ENCODE peak calls at places on chromosome 9, in five cellular contexts. One of them, this sample, is unnamed.

GRCh38 chr9:126857261-126857960 is 3.0 kb upstream of the ZBTB34 start:
- DNase-seq in bronchial epithelial cell: no peak
- DNase-seq in choroid plexus epithelial cell: no peak
- DNase-seq in effector CD4-positive, alpha-beta T cell: no peak
- DNase-seq in uterus: no peak
- DNase-seq in this sample: peak; percentile 42

GRCh38 chr9:107734231-107735014 is 244.9 kb upstream of the KLF4 start:
- DNase-seq in bronchial epithelial cell: peak; percentile 76
- DNase-seq in choroid plexus epithelial cell: peak; percentile 96
- DNase-seq in effector CD4-positive, alpha-beta T cell: no peak
- DNase-seq in uterus: peak; percentile 50
- DNase-seq in this sample: no peak

GRCh38 chr9:28946648-28947047 is 1373.4 kb upstream of the C9orf72 start:
- DNase-seq in bronchial epithelial cell: peak; percentile 37
- DNase-seq in choroid plexus epithelial cell: no peak
- DNase-seq in effector CD4-positive, alpha-beta T cell: no peak
- DNase-seq in uterus: no peak
- DNase-seq in this sample: no peak

GRCh38 chr9:131923766-131924165 is 155.9 kb downstream of the MED27 start:
- DNase-seq in bronchial epithelial cell: no peak
- DNase-seq in choroid plexus epithelial cell: no peak
- DNase-seq in effector CD4-positive, alpha-beta T cell: no peak
- DNase-seq in uterus: no peak
- DNase-seq in this sample: no peak

GRCh38 chr9:21114311-21114710 is 27.3 kb downstream of the IFNW1 start:
- DNase-seq in bronchial epithelial cell: no peak
- DNase-seq in choroid plexus epithelial cell: no peak
- DNase-seq in effector CD4-positive, alpha-beta T cell: no peak
- DNase-seq in uterus: no peak
- DNase-seq in this sample: no peak

GRCh38 chr9:132283165-132283564 is 71.6 kb downstream of the SETX start:
- DNase-seq in bronchial epithelial cell: no peak
- DNase-seq in choroid plexus epithelial cell: no peak
- DNase-seq in effector CD4-positive, alpha-beta T cell: no peak
- DNase-seq in uterus: no peak
- DNase-seq in this sample: no peak

GRCh38 chr9:13378171-13378570 is 98.7 kb upstream of the MPDZ start:
- DNase-seq in bronchial epithelial cell: no peak
- DNase-seq in choroid plexus epithelial cell: peak; percentile 8
- DNase-seq in effector CD4-positive, alpha-beta T cell: no peak
- DNase-seq in uterus: no peak
- DNase-seq in this sample: no peak

GRCh38 chr9:93713716-93714115 is 137.3 kb downstream of the PHF2 start:
- DNase-seq in bronchial epithelial cell: peak; percentile 41
- DNase-seq in choroid plexus epithelial cell: peak; percentile 11
- DNase-seq in effector CD4-positive, alpha-beta T cell: no peak
- DNase-seq in uterus: no peak
- DNase-seq in this sample: no peak

GRCh38 chr9:6852243-6852963 is 94.6 kb downstream of the KDM4C start:
- DNase-seq in bronchial epithelial cell: peak; percentile 51
- DNase-seq in choroid plexus epithelial cell: peak; percentile 45
- DNase-seq in effector CD4-positive, alpha-beta T cell: no peak
- DNase-seq in uterus: no peak
- DNase-seq in this sample: no peak

GRCh38 chr9:686381-686813 is 155.1 kb upstream of the DMRT1 start:
- DNase-seq in bronchial epithelial cell: peak; percentile 96
- DNase-seq in choroid plexus epithelial cell: no peak
- DNase-seq in effector CD4-positive, alpha-beta T cell: no peak
- DNase-seq in uterus: peak; percentile 56
- DNase-seq in this sample: no peak

GRCh38 chr9:78601957-78602565 is 305.1 kb downstream of the PSAT1 start:
- DNase-seq in bronchial epithelial cell: peak; percentile 90
- DNase-seq in choroid plexus epithelial cell: peak; percentile 73
- DNase-seq in effector CD4-positive, alpha-beta T cell: no peak
- DNase-seq in uterus: no peak
- DNase-seq in this sample: no peak

GRCh38 chr9:82281066-82281465 is 292.5 kb downstream of the SPATA31D1 start:
- DNase-seq in bronchial epithelial cell: no peak
- DNase-seq in choroid plexus epithelial cell: no peak
- DNase-seq in effector CD4-positive, alpha-beta T cell: no peak
- DNase-seq in uterus: no peak
- DNase-seq in this sample: no peak

GRCh38 chr9:36716496-36716895 is 143.8 kb downstream of the MELK start:
- DNase-seq in bronchial epithelial cell: no peak
- DNase-seq in choroid plexus epithelial cell: peak; percentile 43
- DNase-seq in effector CD4-positive, alpha-beta T cell: no peak
- DNase-seq in uterus: no peak
- DNase-seq in this sample: no peak

GRCh38 chr9:3431890-3432289 is 93.9 kb downstream of the RFX3 start:
- DNase-seq in bronchial epithelial cell: no peak
- DNase-seq in choroid plexus epithelial cell: no peak
- DNase-seq in effector CD4-positive, alpha-beta T cell: no peak
- DNase-seq in uterus: no peak
- DNase-seq in this sample: no peak

GRCh38 chr9:38226491-38226951 is 157.5 kb upstream of the SHB start:
- DNase-seq in bronchial epithelial cell: no peak
- DNase-seq in choroid plexus epithelial cell: peak; percentile 54
- DNase-seq in effector CD4-positive, alpha-beta T cell: no peak
- DNase-seq in uterus: no peak
- DNase-seq in this sample: peak; percentile 64

GRCh38 chr9:86079421-86080111 is 19.8 kb downstream of the GOLM1 start:
- DNase-seq in bronchial epithelial cell: peak; percentile 77
- DNase-seq in choroid plexus epithelial cell: no peak
- DNase-seq in effector CD4-positive, alpha-beta T cell: no peak
- DNase-seq in uterus: peak; percentile 50
- DNase-seq in this sample: no peak

GRCh38 chr9:9901624-9902023 is 711.2 kb downstream of the PTPRD start:
- DNase-seq in bronchial epithelial cell: no peak
- DNase-seq in choroid plexus epithelial cell: no peak
- DNase-seq in effector CD4-positive, alpha-beta T cell: no peak
- DNase-seq in uterus: no peak
- DNase-seq in this sample: no peak

GRCh38 chr9:15250013-15250412 is 57.0 kb downstream of the TTC39B start:
- DNase-seq in bronchial epithelial cell: no peak
- DNase-seq in choroid plexus epithelial cell: no peak
- DNase-seq in effector CD4-positive, alpha-beta T cell: no peak
- DNase-seq in uterus: no peak
- DNase-seq in this sample: no peak

GRCh38 chr9:4137755-4138154 is 162.1 kb downstream of the GLIS3 start:
- DNase-seq in bronchial epithelial cell: peak; percentile 91
- DNase-seq in choroid plexus epithelial cell: peak; percentile 70
- DNase-seq in effector CD4-positive, alpha-beta T cell: no peak
- DNase-seq in uterus: no peak
- DNase-seq in this sample: no peak

GRCh38 chr9:81292056-81292805 is 397.1 kb downstream of the TLE1 start:
- DNase-seq in bronchial epithelial cell: no peak
- DNase-seq in choroid plexus epithelial cell: no peak
- DNase-seq in effector CD4-positive, alpha-beta T cell: no peak
- DNase-seq in uterus: no peak
- DNase-seq in this sample: no peak

GRCh38 chr9:120579139-120579749 is 723 bp downstream of the CDK5RAP2 start:
- DNase-seq in bronchial epithelial cell: peak; percentile 22
- DNase-seq in choroid plexus epithelial cell: peak; percentile 13
- DNase-seq in effector CD4-positive, alpha-beta T cell: no peak
- DNase-seq in uterus: no peak
- DNase-seq in this sample: no peak

GRCh38 chr9:91978739-91979414 is 28.8 kb upstream of the ROR2 start:
- DNase-seq in bronchial epithelial cell: peak; percentile 49
- DNase-seq in choroid plexus epithelial cell: peak; percentile 93
- DNase-seq in effector CD4-positive, alpha-beta T cell: no peak
- DNase-seq in uterus: no peak
- DNase-seq in this sample: no peak

GRCh38 chr9:22308177-22308576 is 138.4 kb upstream of the DMRTA1 start:
- DNase-seq in bronchial epithelial cell: no peak
- DNase-seq in choroid plexus epithelial cell: peak; percentile 18
- DNase-seq in effector CD4-positive, alpha-beta T cell: no peak
- DNase-seq in uterus: no peak
- DNase-seq in this sample: no peak

GRCh38 chr9:135077497-135078200 is 9.8 kb upstream of the OLFM1 start:
- DNase-seq in bronchial epithelial cell: no peak
- DNase-seq in choroid plexus epithelial cell: peak; percentile 24
- DNase-seq in effector CD4-positive, alpha-beta T cell: no peak
- DNase-seq in uterus: no peak
- DNase-seq in this sample: peak; percentile 84

GRCh38 chr9:130042406-130042930 is 521 bp downstream of the FNBP1 start:
- DNase-seq in bronchial epithelial cell: no peak
- DNase-seq in choroid plexus epithelial cell: no peak
- DNase-seq in effector CD4-positive, alpha-beta T cell: no peak
- DNase-seq in uterus: no peak
- DNase-seq in this sample: peak; percentile 85

GRCh38 chr9:35954942-35955546 is 2.9 kb downstream of the OR2S2 start:
- DNase-seq in bronchial epithelial cell: peak; percentile 69
- DNase-seq in choroid plexus epithelial cell: peak; percentile 93
- DNase-seq in effector CD4-positive, alpha-beta T cell: peak; percentile 24
- DNase-seq in uterus: peak; percentile 65
- DNase-seq in this sample: no peak

GRCh38 chr9:94806307-94806893 is 79.9 kb downstream of the AOPEP start:
- DNase-seq in bronchial epithelial cell: peak; percentile 85
- DNase-seq in choroid plexus epithelial cell: no peak
- DNase-seq in effector CD4-positive, alpha-beta T cell: no peak
- DNase-seq in uterus: no peak
- DNase-seq in this sample: no peak

GRCh38 chr9:8734760-8735159 is 935.2 kb upstream of the DMAC1 start:
- DNase-seq in bronchial epithelial cell: no peak
- DNase-seq in choroid plexus epithelial cell: no peak
- DNase-seq in effector CD4-positive, alpha-beta T cell: no peak
- DNase-seq in uterus: no peak
- DNase-seq in this sample: no peak

GRCh38 chr9:93577045-93577939 is 908 bp downstream of the PHF2 start:
- DNase-seq in bronchial epithelial cell: peak; percentile 35
- DNase-seq in choroid plexus epithelial cell: no peak
- DNase-seq in effector CD4-positive, alpha-beta T cell: no peak
- DNase-seq in uterus: no peak
- DNase-seq in this sample: peak; percentile 84

GRCh38 chr9:121499427-121500164 is at the start of gene GGTA1:
- DNase-seq in bronchial epithelial cell: peak; percentile 23
- DNase-seq in choroid plexus epithelial cell: peak; percentile 52
- DNase-seq in effector CD4-positive, alpha-beta T cell: no peak
- DNase-seq in uterus: peak; percentile 48
- DNase-seq in this sample: peak; percentile 87

GRCh38 chr9:134534661-134535080 is 106.9 kb upstream of the COL5A1 start:
- DNase-seq in bronchial epithelial cell: no peak
- DNase-seq in choroid plexus epithelial cell: peak; percentile 73
- DNase-seq in effector CD4-positive, alpha-beta T cell: no peak
- DNase-seq in uterus: no peak
- DNase-seq in this sample: no peak

GRCh38 chr9:98251554-98251953 is 3.9 kb downstream of the TBC1D2 start:
- DNase-seq in bronchial epithelial cell: peak; percentile 94
- DNase-seq in choroid plexus epithelial cell: peak; percentile 79
- DNase-seq in effector CD4-positive, alpha-beta T cell: no peak
- DNase-seq in uterus: no peak
- DNase-seq in this sample: no peak

This sample was measured in osteocyte.